ENCODE peak calls at places on chromosome 7, in six cellular contexts. D is ovary, H is osteoblast, A is body of pancreas, M is brain microvascular endothelial cell, F is lower leg skin. T is an unnamed sample.
A peak's percentile ranks its signal among the peaks of the same experiment; 100 is the strongest.

GRCh38 chr7:7693881-7694280 is 24.5 kb downstream of the RPA3 start:
- DNase-seq in M (peak; percentile 30), H (no peak), A (no peak), D (no peak), F (no peak), T (no peak)

GRCh38 chr7:23093111-23093510 is 12.5 kb upstream of the KLHL7 start:
- DNase-seq in D (no peak), A (no peak), H (peak; percentile 75), F (no peak), M (no peak), T (no peak)

GRCh38 chr7:51141451-51141971 is 175.1 kb downstream of the COBL start:
- DNase-seq in D (no peak), M (peak; percentile 43), F (no peak), H (peak; percentile 84), A (peak; percentile 38), T (no peak)

GRCh38 chr7:108413782-108414492 is 42.3 kb downstream of the NRCAM start:
- DNase-seq in A (no peak), M (peak; percentile 90), D (no peak), H (peak; percentile 48), F (no peak), T (no peak)

GRCh38 chr7:23105644-23106490 is at the start of gene KLHL7:
- DNase-seq in M (peak; percentile 94), D (peak; percentile 96), F (peak; percentile 96), H (peak; percentile 96), A (peak; percentile 97), T (peak; percentile 98)

GRCh38 chr7:86592185-86592584 is 51.5 kb upstream of the GRM3 start:
- DNase-seq in M (no peak), H (no peak), A (no peak), D (no peak), F (no peak), T (no peak)

GRCh38 chr7:7266257-7266656 is 83.9 kb downstream of the C1GALT1 start:
- DNase-seq in D (no peak), F (no peak), H (no peak), A (no peak), M (no peak), T (no peak)

GRCh38 chr7:149883452-149883861 is 9.7 kb downstream of the ATP6V0E2 start:
- DNase-seq in M (peak; percentile 48), F (peak; percentile 16), D (no peak), H (peak; percentile 85), A (peak; percentile 81), T (no peak)

GRCh38 chr7:18638594-18639452 is 143.3 kb downstream of the HDAC9 start:
- DNase-seq in D (no peak), H (no peak), F (peak; percentile 58), M (peak; percentile 67), A (no peak), T (no peak)

GRCh38 chr7:20306499-20306946 is 24.2 kb upstream of the ITGB8 start:
- DNase-seq in D (no peak), M (peak; percentile 32), F (no peak), A (no peak), H (no peak), T (no peak)

GRCh38 chr7:12942599-12942998 is 255.2 kb downstream of the ARL4A start:
- DNase-seq in A (peak; percentile 33), M (no peak), H (no peak), D (no peak), F (no peak), T (no peak)

GRCh38 chr7:137961200-137962177 is 40.4 kb downstream of the CREB3L2 start:
- DNase-seq in D (no peak), F (no peak), A (no peak), H (no peak), M (no peak), T (no peak)

GRCh38 chr7:155198901-155199845 is 98.5 kb upstream of the INSIG1 start:
- DNase-seq in A (no peak), D (no peak), M (peak; percentile 86), H (peak; percentile 91), F (no peak), T (no peak)

GRCh38 chr7:97118306-97118917 is 914 bp downstream of the SDHAF3 start:
- DNase-seq in D (no peak), A (no peak), H (no peak), F (no peak), M (no peak), T (no peak)

DNA sequence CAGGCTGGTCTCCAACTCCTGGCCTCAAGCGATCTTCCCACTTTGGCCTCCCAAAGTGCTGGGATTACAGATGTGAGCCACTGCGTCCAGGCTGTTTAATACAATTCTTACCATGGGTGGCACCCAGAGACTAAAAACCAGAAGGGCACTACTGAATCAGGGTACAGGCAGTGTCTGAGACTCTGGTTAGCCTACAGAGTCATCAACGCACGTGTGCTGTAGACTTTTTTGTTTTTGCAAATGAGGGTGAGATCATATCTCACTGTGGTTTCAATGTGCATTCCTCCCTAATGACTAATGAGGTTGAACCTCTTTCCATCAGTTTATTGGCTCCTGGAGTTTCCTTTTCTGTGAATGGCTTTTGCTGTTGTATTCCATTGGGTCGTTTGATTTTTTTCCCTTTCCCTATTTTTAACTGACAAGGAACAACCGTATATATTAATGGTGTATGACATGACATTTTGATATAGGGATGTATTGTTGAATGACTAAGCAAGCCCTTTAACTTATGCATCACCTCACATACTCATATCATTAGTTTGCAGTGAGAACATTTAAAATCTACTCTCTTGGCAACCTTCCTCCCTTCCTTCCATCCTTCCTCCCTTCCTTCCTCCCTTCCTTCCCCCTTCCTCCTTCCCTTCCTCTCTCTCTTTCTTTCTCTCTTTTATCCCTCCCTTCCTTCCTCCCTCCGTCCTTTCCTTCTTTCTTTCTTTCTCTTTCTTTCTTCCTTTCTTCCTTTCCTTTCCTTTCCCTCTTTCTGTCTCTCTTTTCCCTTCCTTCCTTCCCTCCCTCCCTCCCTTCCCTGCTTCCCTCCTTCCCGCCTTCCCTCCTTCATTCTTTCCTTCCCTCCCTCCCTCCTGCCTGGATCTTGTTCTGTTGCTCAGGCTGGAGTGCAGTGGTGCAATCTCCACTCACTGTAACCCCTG is 9.3 kb upstream of the TMEM270 start:
- DNase-seq in D (no peak), H (peak; percentile 94), M (peak; percentile 93), A (no peak), F (peak; percentile 62), T (no peak)
- TF ChIP-seq CTCF in D (no peak), H (no peak), M (no peak), A (no peak), F (no peak), T (no peak)

DNA sequence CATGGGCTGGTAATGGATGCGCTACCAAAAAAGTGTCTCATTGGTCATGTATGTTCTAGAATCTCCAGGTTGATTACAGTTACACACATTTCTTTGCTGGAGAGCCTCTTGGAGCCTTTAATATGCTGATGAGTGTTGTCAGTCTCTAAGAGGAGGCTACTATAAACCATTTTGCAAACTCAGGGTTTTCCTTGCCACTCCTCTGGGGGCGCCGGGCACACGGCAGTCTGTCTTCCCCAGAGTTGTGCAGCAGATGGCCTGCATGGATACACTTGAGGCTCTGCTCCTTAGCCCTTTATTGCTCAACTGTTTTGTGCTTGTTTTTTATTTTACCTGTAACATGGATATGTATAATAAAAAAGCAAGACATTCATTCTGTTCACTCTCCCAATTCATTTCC is 196.5 kb downstream of the ACTR3B start:
- DNase-seq in M (no peak), H (no peak), F (no peak), A (no peak), D (no peak), T (no peak)
- TF ChIP-seq CTCF in M (no peak), H (no peak), F (no peak), A (no peak), D (no peak), T (no peak)

DNA sequence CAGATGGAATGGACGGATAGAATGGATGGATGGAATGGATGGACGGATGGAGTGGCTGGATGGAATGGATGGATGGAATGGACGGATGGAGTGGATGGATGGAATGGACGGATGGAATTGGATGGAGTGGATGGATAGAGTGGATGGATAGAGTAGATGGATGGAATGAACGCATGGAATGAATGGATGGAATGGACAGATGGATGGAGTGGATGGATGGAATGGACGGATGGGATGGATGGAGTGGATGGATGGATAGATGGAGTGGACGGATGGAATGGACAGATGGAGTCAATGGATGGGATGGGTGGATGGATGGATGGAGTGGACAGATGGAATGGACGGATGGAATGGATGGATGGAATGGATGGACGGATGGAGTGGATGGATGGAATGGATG is 259.7 kb upstream of the C7orf33 start:
- DNase-seq in M (no peak), H (no peak), D (no peak), A (no peak), F (no peak), T (no peak)
- TF ChIP-seq CTCF in M (no peak), H (no peak), D (no peak), A (no peak), F (no peak), T (no peak)

GRCh38 chr7:38563736-38564135 is 67.4 kb downstream of the AMPH start:
- DNase-seq in A (no peak), F (no peak), H (no peak), M (no peak), D (no peak), T (no peak)

GRCh38 chr7:38565289-38565688 is 65.9 kb downstream of the AMPH start:
- DNase-seq in D (no peak), H (no peak), M (no peak), A (no peak), F (no peak), T (no peak)

GRCh38 chr7:38558786-38559185 is 72.4 kb downstream of the AMPH start:
- DNase-seq in F (no peak), D (no peak), A (no peak), M (no peak), H (no peak), T (no peak)

GRCh38 chr7:38561166-38561565 is 70.0 kb downstream of the AMPH start:
- DNase-seq in D (no peak), A (no peak), M (no peak), H (no peak), F (no peak), T (no peak)
- TF ChIP-seq CTCF in D (no peak), A (no peak), M (no peak), H (no peak), F (no peak), T (no peak)

GRCh38 chr7:47282790-47283496 is 299.0 kb downstream of the TNS3 start:
- DNase-seq in M (no peak), A (no peak), H (no peak), D (no peak), F (no peak), T (no peak)

GRCh38 chr7:47284691-47285246 is 297.1 kb downstream of the TNS3 start:
- DNase-seq in H (no peak), A (no peak), F (no peak), D (no peak), M (no peak), T (no peak)

GRCh38 chr7:47283497-47284131 is 298.3 kb downstream of the TNS3 start:
- DNase-seq in D (no peak), F (no peak), M (no peak), A (peak; percentile 35), H (no peak), T (no peak)

GRCh38 chr7:47288060-47288459 is 293.9 kb downstream of the TNS3 start:
- DNase-seq in H (no peak), A (no peak), M (no peak), F (no peak), D (no peak), T (no peak)

DNA sequence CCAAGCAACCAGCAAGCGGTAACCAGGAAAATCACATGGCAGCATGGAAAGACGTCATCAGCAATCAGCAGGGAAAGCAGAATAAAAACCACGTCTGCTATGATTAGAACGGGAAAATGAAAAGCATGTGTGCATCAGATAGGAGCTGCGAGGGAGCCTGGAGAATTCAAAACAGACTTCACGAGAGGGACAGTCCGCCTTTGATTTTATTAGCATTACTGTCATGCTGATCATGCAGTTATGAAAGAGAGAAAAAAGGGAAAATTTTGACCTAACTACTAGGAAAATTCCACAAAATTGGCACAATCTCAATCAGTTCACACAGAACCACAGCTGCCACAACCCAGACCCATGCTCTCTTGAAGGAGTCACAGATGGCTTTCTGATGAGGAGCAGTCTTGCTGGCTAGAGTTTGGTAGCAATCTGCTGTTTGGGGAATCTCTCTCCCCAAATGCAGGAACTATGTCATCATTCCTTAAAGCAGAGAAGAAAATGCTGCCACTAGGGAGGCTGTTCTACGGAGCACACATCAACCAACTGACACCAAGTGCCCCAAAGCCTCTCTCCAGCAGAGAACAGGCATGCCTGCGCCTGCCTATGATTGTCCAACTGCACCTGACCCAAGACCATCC is 295.9 kb downstream of the TNS3 start:
- DNase-seq in F (no peak), A (no peak), H (no peak), D (no peak), M (peak; percentile 63), T (no peak)
- TF ChIP-seq CTCF in F (no peak), A (no peak), H (peak; percentile 42), D (no peak), M (peak; percentile 53), T (peak; percentile 15)

T was measured in osteocyte.